ENCODE peak calls at places on chromosomes 2 and 18, in seven cellular contexts. D, E, M, Y, S, Z and O are unnamed samples.

GRCh38 chr2:120133572-120134244 is 89.5 kb downstream of the TMEM185B start:
- DNase-seq in Y (no peak), D (no peak), M (no peak), Z (no peak), S (no peak), E (no peak), O (no peak)

GRCh38 chr2:64654063-64654811 is 524 bp upstream of the SERTAD2 start:
- DNase-seq in D (peak; percentile 74), E (peak; percentile 92), M (peak; percentile 85), Y (peak; percentile 58), Z (peak; percentile 38), S (peak; percentile 85), O (peak; percentile 57)

GRCh38 chr2:36988008-36988407 is 21.7 kb upstream of the STRN start:
- DNase-seq in Z (no peak), D (no peak), E (no peak), Y (no peak), M (no peak), S (no peak), O (no peak)

GRCh38 chr2:201260302-201260800 is at the start of gene CASP8:
- DNase-seq in D (peak; percentile 82), Z (peak; percentile 35), M (peak; percentile 86), E (no peak), S (peak; percentile 37), Y (no peak), O (no peak)

GRCh38 chr2:86023366-86023712 is 82.3 kb downstream of the POLR1A start:
- DNase-seq in Y (no peak), E (no peak), Z (no peak), M (no peak), D (no peak), S (no peak), O (no peak)

GRCh38 chr2:213161759-213162514 is 10.5 kb upstream of the IKZF2 start:
- DNase-seq in M (peak; percentile 51), Y (no peak), D (peak; percentile 80), Z (no peak), E (no peak), S (no peak), O (no peak)

GRCh38 chr18:23194969-23195957 is 60.0 kb downstream of the CABLES1 start:
- DNase-seq in M (no peak), Z (no peak), D (no peak), Y (no peak), E (no peak), S (no peak), O (no peak)

GRCh38 chr2:8174641-8175257 is 507.1 kb upstream of the ID2 start:
- DNase-seq in Z (no peak), D (no peak), E (no peak), S (no peak), Y (no peak), M (no peak), O (no peak)

GRCh38 chr2:96248624-96249023 is 17.2 kb downstream of the TMEM127 start:
- DNase-seq in S (no peak), D (no peak), E (peak; percentile 38), M (no peak), Y (no peak), Z (no peak), O (no peak)